ENCODE peak calls at places on chromosomes 11 and 22, in eight cellular contexts. One of them, this sample, is unnamed.

GRCh38 chr11:106051103-106051502 is 26.0 kb downstream of the KBTBD3 start:
- DNase-seq in GM23338: no peak
- DNase-seq in A673: no peak
- DNase-seq in gastrocnemius medialis: no peak
- DNase-seq in AG10803: no peak
- DNase-seq in heart left ventricle: no peak
- DNase-seq in lower lobe of right lung: no peak
- DNase-seq in CD4-positive, alpha-beta T cell: no peak
- DNase-seq in this sample: no peak

GRCh38 chr11:8671242-8671641 is 11.2 kb downstream of the TRIM66 start:
- DNase-seq in gastrocnemius medialis: peak; percentile 27
- DNase-seq in A673: peak; percentile 97
- DNase-seq in lower lobe of right lung: no peak
- DNase-seq in heart left ventricle: peak; percentile 67
- DNase-seq in GM23338: peak; percentile 94
- DNase-seq in CD4-positive, alpha-beta T cell: no peak
- DNase-seq in AG10803: peak; percentile 98
- DNase-seq in this sample: peak; percentile 95

GRCh38 chr11:67404515-67405195 is 772 bp downstream of the TBC1D10C start:
- DNase-seq in lower lobe of right lung: peak; percentile 76
- DNase-seq in heart left ventricle: no peak
- DNase-seq in gastrocnemius medialis: no peak
- DNase-seq in AG10803: no peak
- DNase-seq in A673: no peak
- DNase-seq in GM23338: no peak
- DNase-seq in CD4-positive, alpha-beta T cell: no peak
- DNase-seq in this sample: no peak

GRCh38 chr11:65932558-65932919 is 12.7 kb upstream of the TSGA10IP start:
- DNase-seq in GM23338: peak; percentile 82
- DNase-seq in A673: peak; percentile 75
- DNase-seq in gastrocnemius medialis: no peak
- DNase-seq in lower lobe of right lung: no peak
- DNase-seq in heart left ventricle: no peak
- DNase-seq in CD4-positive, alpha-beta T cell: no peak
- DNase-seq in AG10803: peak; percentile 34
- DNase-seq in this sample: no peak

GRCh38 chr11:122882809-122883681 is 486 bp downstream of the JHY start:
- DNase-seq in heart left ventricle: peak; percentile 56
- DNase-seq in AG10803: peak; percentile 93
- DNase-seq in gastrocnemius medialis: no peak
- DNase-seq in lower lobe of right lung: peak; percentile 82
- DNase-seq in A673: peak; percentile 70
- DNase-seq in CD4-positive, alpha-beta T cell: peak; percentile 30
- DNase-seq in GM23338: peak; percentile 77
- DNase-seq in this sample: no peak

GRCh38 chr11:75513250-75513649 is 12.5 kb downstream of the GDPD5 start:
- DNase-seq in GM23338: no peak
- DNase-seq in gastrocnemius medialis: no peak
- DNase-seq in A673: no peak
- DNase-seq in AG10803: no peak
- DNase-seq in lower lobe of right lung: no peak
- DNase-seq in heart left ventricle: peak; percentile 14
- DNase-seq in CD4-positive, alpha-beta T cell: no peak
- DNase-seq in this sample: peak; percentile 16

GRCh38 chr22:44340271-44341239 is 27.8 kb upstream of the SHISAL1 start:
- DNase-seq in gastrocnemius medialis: no peak
- DNase-seq in CD4-positive, alpha-beta T cell: no peak
- DNase-seq in AG10803: no peak
- DNase-seq in heart left ventricle: no peak
- DNase-seq in lower lobe of right lung: no peak
- DNase-seq in GM23338: no peak
- DNase-seq in A673: no peak
- DNase-seq in this sample: no peak

GRCh38 chr11:105609341-105609781 is 512 bp upstream of the GRIA4 start:
- DNase-seq in A673: peak; percentile 34
- DNase-seq in AG10803: no peak
- DNase-seq in GM23338: peak; percentile 77
- DNase-seq in heart left ventricle: no peak
- DNase-seq in lower lobe of right lung: no peak
- DNase-seq in gastrocnemius medialis: no peak
- DNase-seq in CD4-positive, alpha-beta T cell: no peak
- DNase-seq in this sample: peak; percentile 20

GRCh38 chr11:61069427-61069826 is 32.9 kb upstream of the CD5 start:
- DNase-seq in lower lobe of right lung: no peak
- DNase-seq in gastrocnemius medialis: no peak
- DNase-seq in heart left ventricle: no peak
- DNase-seq in GM23338: no peak
- DNase-seq in AG10803: no peak
- DNase-seq in CD4-positive, alpha-beta T cell: no peak
- DNase-seq in A673: no peak
- DNase-seq in this sample: no peak

GRCh38 chr11:121235057-121235456 is 57.5 kb upstream of the SC5D start:
- DNase-seq in heart left ventricle: no peak
- DNase-seq in AG10803: no peak
- DNase-seq in A673: no peak
- DNase-seq in lower lobe of right lung: no peak
- DNase-seq in gastrocnemius medialis: no peak
- DNase-seq in CD4-positive, alpha-beta T cell: no peak
- DNase-seq in GM23338: no peak
- DNase-seq in this sample: no peak

GRCh38 chr11:121226415-121227263 is 65.9 kb upstream of the SC5D start:
- DNase-seq in heart left ventricle: no peak
- DNase-seq in gastrocnemius medialis: no peak
- DNase-seq in CD4-positive, alpha-beta T cell: no peak
- DNase-seq in A673: no peak
- DNase-seq in lower lobe of right lung: no peak
- DNase-seq in AG10803: no peak
- DNase-seq in GM23338: no peak
- DNase-seq in this sample: no peak

GRCh38 chr11:121231576-121232278 is 60.8 kb upstream of the SC5D start:
- DNase-seq in CD4-positive, alpha-beta T cell: no peak
- DNase-seq in heart left ventricle: peak; percentile 56
- DNase-seq in AG10803: no peak
- DNase-seq in A673: no peak
- DNase-seq in lower lobe of right lung: no peak
- DNase-seq in GM23338: no peak
- DNase-seq in gastrocnemius medialis: no peak
- DNase-seq in this sample: no peak

GRCh38 chr11:121225402-121225801 is 67.2 kb upstream of the SC5D start:
- DNase-seq in GM23338: no peak
- DNase-seq in A673: no peak
- DNase-seq in heart left ventricle: no peak
- DNase-seq in CD4-positive, alpha-beta T cell: no peak
- DNase-seq in AG10803: no peak
- DNase-seq in lower lobe of right lung: no peak
- DNase-seq in gastrocnemius medialis: no peak
- DNase-seq in this sample: no peak

GRCh38 chr11:121229495-121229894 is 63.1 kb upstream of the SC5D start:
- DNase-seq in gastrocnemius medialis: no peak
- DNase-seq in lower lobe of right lung: no peak
- DNase-seq in AG10803: no peak
- DNase-seq in A673: no peak
- DNase-seq in CD4-positive, alpha-beta T cell: no peak
- DNase-seq in heart left ventricle: no peak
- DNase-seq in GM23338: no peak
- DNase-seq in this sample: no peak
- TF ChIP-seq CTCF in gastrocnemius medialis: no peak
- TF ChIP-seq CTCF in lower lobe of right lung: no peak
- TF ChIP-seq CTCF in AG10803: no peak
- TF ChIP-seq CTCF in A673: no peak
- TF ChIP-seq CTCF in CD4-positive, alpha-beta T cell: no peak
- TF ChIP-seq CTCF in heart left ventricle: no peak
- TF ChIP-seq CTCF in GM23338: no peak
- TF ChIP-seq CTCF in this sample: no peak

GRCh38 chr11:119741369-119742262 is 12.6 kb upstream of the NECTIN1 start:
- DNase-seq in A673: peak; percentile 66
- DNase-seq in AG10803: no peak
- DNase-seq in gastrocnemius medialis: no peak
- DNase-seq in heart left ventricle: peak; percentile 66
- DNase-seq in CD4-positive, alpha-beta T cell: peak; percentile 47
- DNase-seq in lower lobe of right lung: peak; percentile 74
- DNase-seq in GM23338: peak; percentile 80
- DNase-seq in this sample: no peak
- TF ChIP-seq CTCF in A673: peak; percentile 98
- TF ChIP-seq CTCF in AG10803: peak; percentile 51
- TF ChIP-seq CTCF in gastrocnemius medialis: no peak
- TF ChIP-seq CTCF in heart left ventricle: peak; percentile 77
- TF ChIP-seq CTCF in CD4-positive, alpha-beta T cell: peak; percentile 67
- TF ChIP-seq CTCF in lower lobe of right lung: peak; percentile 81
- TF ChIP-seq CTCF in GM23338: peak; percentile 94
- TF ChIP-seq CTCF in this sample: peak; percentile 66

GRCh38 chr11:69682221-69682620 is 7.1 kb upstream of the LTO1 start:
- DNase-seq in heart left ventricle: no peak
- DNase-seq in gastrocnemius medialis: no peak
- DNase-seq in A673: no peak
- DNase-seq in GM23338: no peak
- DNase-seq in CD4-positive, alpha-beta T cell: no peak
- DNase-seq in AG10803: no peak
- DNase-seq in lower lobe of right lung: no peak
- DNase-seq in this sample: no peak

GRCh38 chr11:69684651-69685050 is 9.5 kb upstream of the LTO1 start:
- DNase-seq in lower lobe of right lung: no peak
- DNase-seq in heart left ventricle: no peak
- DNase-seq in A673: no peak
- DNase-seq in AG10803: no peak
- DNase-seq in gastrocnemius medialis: no peak
- DNase-seq in CD4-positive, alpha-beta T cell: no peak
- DNase-seq in GM23338: no peak
- DNase-seq in this sample: no peak

GRCh38 chr11:69682681-69683326 is 7.7 kb upstream of the LTO1 start:
- DNase-seq in GM23338: no peak
- DNase-seq in CD4-positive, alpha-beta T cell: no peak
- DNase-seq in heart left ventricle: no peak
- DNase-seq in lower lobe of right lung: no peak
- DNase-seq in gastrocnemius medialis: no peak
- DNase-seq in AG10803: no peak
- DNase-seq in A673: no peak
- DNase-seq in this sample: no peak

GRCh38 chr11:69685348-69685747 is 10.2 kb upstream of the LTO1 start:
- DNase-seq in A673: no peak
- DNase-seq in gastrocnemius medialis: no peak
- DNase-seq in AG10803: no peak
- DNase-seq in lower lobe of right lung: no peak
- DNase-seq in GM23338: no peak
- DNase-seq in CD4-positive, alpha-beta T cell: no peak
- DNase-seq in heart left ventricle: no peak
- DNase-seq in this sample: no peak

GRCh38 chr11:69683764-69684333 is 8.7 kb upstream of the LTO1 start:
- DNase-seq in gastrocnemius medialis: no peak
- DNase-seq in heart left ventricle: no peak
- DNase-seq in lower lobe of right lung: no peak
- DNase-seq in CD4-positive, alpha-beta T cell: no peak
- DNase-seq in A673: peak; percentile 81
- DNase-seq in GM23338: peak; percentile 81
- DNase-seq in AG10803: no peak
- DNase-seq in this sample: no peak
- TF ChIP-seq CTCF in gastrocnemius medialis: no peak
- TF ChIP-seq CTCF in heart left ventricle: peak; percentile 35
- TF ChIP-seq CTCF in lower lobe of right lung: peak; percentile 38
- TF ChIP-seq CTCF in CD4-positive, alpha-beta T cell: no peak
- TF ChIP-seq CTCF in A673: peak; percentile 83
- TF ChIP-seq CTCF in GM23338: peak; percentile 91
- TF ChIP-seq CTCF in AG10803: peak; percentile 31
- TF ChIP-seq CTCF in this sample: peak; percentile 49

GRCh38 chr11:44894217-44894617 is 56.5 kb downstream of the TP53I11 start:
- DNase-seq in GM23338: peak; percentile 93
- DNase-seq in CD4-positive, alpha-beta T cell: peak; percentile 49
- DNase-seq in A673: peak; percentile 93
- DNase-seq in gastrocnemius medialis: no peak
- DNase-seq in lower lobe of right lung: peak; percentile 58
- DNase-seq in AG10803: peak; percentile 60
- DNase-seq in heart left ventricle: peak; percentile 83
- DNase-seq in this sample: peak; percentile 46
- TF ChIP-seq CTCF in GM23338: peak; percentile 99
- TF ChIP-seq CTCF in CD4-positive, alpha-beta T cell: peak; percentile 44
- TF ChIP-seq CTCF in A673: peak; percentile 100
- TF ChIP-seq CTCF in gastrocnemius medialis: peak; percentile 34
- TF ChIP-seq CTCF in lower lobe of right lung: peak; percentile 83
- TF ChIP-seq CTCF in AG10803: peak; percentile 91
- TF ChIP-seq CTCF in heart left ventricle: peak; percentile 82
- TF ChIP-seq CTCF in this sample: peak; percentile 94

GRCh38 chr11:46249103-46249942 is 28.1 kb upstream of the CREB3L1 start:
- DNase-seq in CD4-positive, alpha-beta T cell: no peak
- DNase-seq in GM23338: no peak
- DNase-seq in A673: peak; percentile 57
- DNase-seq in heart left ventricle: no peak
- DNase-seq in lower lobe of right lung: no peak
- DNase-seq in AG10803: no peak
- DNase-seq in gastrocnemius medialis: no peak
- DNase-seq in this sample: no peak

GRCh38 chr11:46247090-46247489 is 30.4 kb upstream of the CREB3L1 start:
- DNase-seq in heart left ventricle: no peak
- DNase-seq in lower lobe of right lung: no peak
- DNase-seq in AG10803: peak; percentile 83
- DNase-seq in gastrocnemius medialis: peak; percentile 30
- DNase-seq in CD4-positive, alpha-beta T cell: no peak
- DNase-seq in A673: no peak
- DNase-seq in GM23338: no peak
- DNase-seq in this sample: no peak

GRCh38 chr11:46250071-46251052 is 27.1 kb upstream of the CREB3L1 start:
- DNase-seq in CD4-positive, alpha-beta T cell: no peak
- DNase-seq in gastrocnemius medialis: no peak
- DNase-seq in AG10803: peak; percentile 49
- DNase-seq in lower lobe of right lung: no peak
- DNase-seq in GM23338: no peak
- DNase-seq in heart left ventricle: no peak
- DNase-seq in A673: no peak
- DNase-seq in this sample: no peak

GRCh38 chr11:46247664-46248063 is 29.8 kb upstream of the CREB3L1 start:
- DNase-seq in heart left ventricle: no peak
- DNase-seq in GM23338: peak; percentile 94
- DNase-seq in AG10803: peak; percentile 33
- DNase-seq in gastrocnemius medialis: no peak
- DNase-seq in A673: peak; percentile 80
- DNase-seq in lower lobe of right lung: no peak
- DNase-seq in CD4-positive, alpha-beta T cell: peak; percentile 12
- DNase-seq in this sample: no peak

GRCh38 chr11:46248270-46249102 is 29.0 kb upstream of the CREB3L1 start:
- DNase-seq in heart left ventricle: no peak
- DNase-seq in A673: peak; percentile 86
- DNase-seq in lower lobe of right lung: no peak
- DNase-seq in gastrocnemius medialis: no peak
- DNase-seq in CD4-positive, alpha-beta T cell: no peak
- DNase-seq in GM23338: peak; percentile 76
- DNase-seq in AG10803: peak; percentile 96
- DNase-seq in this sample: peak; percentile 77
- TF ChIP-seq CTCF in heart left ventricle: no peak
- TF ChIP-seq CTCF in A673: no peak
- TF ChIP-seq CTCF in lower lobe of right lung: no peak
- TF ChIP-seq CTCF in gastrocnemius medialis: no peak
- TF ChIP-seq CTCF in CD4-positive, alpha-beta T cell: no peak
- TF ChIP-seq CTCF in GM23338: no peak
- TF ChIP-seq CTCF in AG10803: no peak
- TF ChIP-seq CTCF in this sample: no peak

DNA sequence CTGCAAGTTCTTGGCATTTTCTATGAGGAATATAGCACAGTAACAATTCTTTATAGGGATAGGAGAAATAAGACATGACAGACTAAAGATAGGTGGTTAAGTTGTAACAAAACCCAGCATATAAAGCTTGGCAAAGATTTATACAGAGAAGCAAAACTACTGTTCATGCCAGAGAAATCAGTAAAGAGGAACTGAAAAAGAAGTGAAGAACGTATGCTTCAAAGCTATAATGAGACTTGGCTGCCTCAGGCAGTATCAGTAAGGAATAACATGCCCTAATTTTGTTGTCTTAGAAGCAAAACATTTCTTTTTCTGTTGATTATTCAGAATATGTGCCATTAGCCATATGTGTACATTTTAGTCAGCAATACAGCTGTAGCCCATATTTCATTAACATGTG is 403.1 kb downstream of the NELL1 start:
- DNase-seq in gastrocnemius medialis: no peak
- DNase-seq in heart left ventricle: no peak
- DNase-seq in GM23338: no peak
- DNase-seq in A673: no peak
- DNase-seq in CD4-positive, alpha-beta T cell: no peak
- DNase-seq in AG10803: no peak
- DNase-seq in lower lobe of right lung: no peak
- DNase-seq in this sample: no peak
- TF ChIP-seq CTCF in gastrocnemius medialis: no peak
- TF ChIP-seq CTCF in heart left ventricle: no peak
- TF ChIP-seq CTCF in GM23338: no peak
- TF ChIP-seq CTCF in A673: no peak
- TF ChIP-seq CTCF in CD4-positive, alpha-beta T cell: no peak
- TF ChIP-seq CTCF in AG10803: no peak
- TF ChIP-seq CTCF in lower lobe of right lung: no peak
- TF ChIP-seq CTCF in this sample: no peak